ENCODE peak calls at places on chromosomes 6 and 20, in four cellular contexts. One of them, this sample, is unnamed.

GRCh38 chr6:104580452-104580851 is 279.3 kb downstream of the HACE1 start:
- DNase-seq in endodermal cell: no peak
- DNase-seq in SJSA1: no peak
- DNase-seq in colonic mucosa: no peak
- DNase-seq in this sample: no peak

GRCh38 chr6:90790696-90791095 is 203.8 kb upstream of the MAP3K7 start:
- DNase-seq in endodermal cell: no peak
- DNase-seq in colonic mucosa: no peak
- DNase-seq in SJSA1: no peak
- DNase-seq in this sample: no peak

GRCh38 chr6:51487937-51488336 is 599.5 kb downstream of the PKHD1 start:
- DNase-seq in SJSA1: no peak
- DNase-seq in endodermal cell: no peak
- DNase-seq in colonic mucosa: no peak
- DNase-seq in this sample: no peak

GRCh38 chr20:2637246-2637645 is 15.2 kb upstream of the NOP56 start:
- DNase-seq in SJSA1: no peak
- DNase-seq in colonic mucosa: no peak
- DNase-seq in endodermal cell: no peak
- DNase-seq in this sample: no peak

GRCh38 chr6:73579851-73580246 is 59.0 kb upstream of the EEF1A1 start:
- DNase-seq in colonic mucosa: no peak
- DNase-seq in endodermal cell: no peak
- DNase-seq in SJSA1: peak; percentile 80
- DNase-seq in this sample: no peak

GRCh38 chr6:46113370-46113769 is 16.4 kb upstream of the ENPP4 start:
- DNase-seq in colonic mucosa: peak; percentile 70
- DNase-seq in SJSA1: no peak
- DNase-seq in endodermal cell: peak; percentile 71
- DNase-seq in this sample: no peak

GRCh38 chr6:10687582-10687981 is 6.8 kb downstream of the C6orf52 start:
- DNase-seq in SJSA1: no peak
- DNase-seq in endodermal cell: peak; percentile 61
- DNase-seq in colonic mucosa: no peak
- DNase-seq in this sample: no peak

GRCh38 chr6:119347466-119348307 is 1.9 kb downstream of the MAN1A1 start:
- DNase-seq in SJSA1: no peak
- DNase-seq in colonic mucosa: peak; percentile 73
- DNase-seq in endodermal cell: no peak
- DNase-seq in this sample: peak; percentile 7

GRCh38 chr6:148851683-148852556 is 105.1 kb downstream of the UST start:
- DNase-seq in endodermal cell: peak; percentile 58
- DNase-seq in SJSA1: no peak
- DNase-seq in colonic mucosa: no peak
- DNase-seq in this sample: no peak

GRCh38 chr6:144582939-144583613 is 297.9 kb downstream of the UTRN start:
- DNase-seq in endodermal cell: peak; percentile 65
- DNase-seq in SJSA1: no peak
- DNase-seq in colonic mucosa: peak; percentile 35
- DNase-seq in this sample: peak; percentile 8

GRCh38 chr6:107736713-107737396 is 87.3 kb downstream of the SCML4 start:
- DNase-seq in colonic mucosa: no peak
- DNase-seq in endodermal cell: no peak
- DNase-seq in SJSA1: no peak
- DNase-seq in this sample: no peak

GRCh38 chr20:40868568-40869223 is 159.9 kb upstream of the TOP1 start:
- DNase-seq in endodermal cell: no peak
- DNase-seq in SJSA1: peak; percentile 49
- DNase-seq in colonic mucosa: no peak
- DNase-seq in this sample: no peak

GRCh38 chr20:37777556-37777955 is 83.7 kb downstream of the CTNNBL1 start:
- DNase-seq in colonic mucosa: no peak
- DNase-seq in endodermal cell: no peak
- DNase-seq in SJSA1: no peak
- DNase-seq in this sample: no peak

GRCh38 chr20:59231124-59231804 is 67.6 kb downstream of the ZNF831 start:
- DNase-seq in SJSA1: no peak
- DNase-seq in colonic mucosa: no peak
- DNase-seq in endodermal cell: no peak
- DNase-seq in this sample: no peak

GRCh38 chr6:47073125-47074110 is 31.3 kb upstream of the ADGRF1 start:
- DNase-seq in SJSA1: no peak
- DNase-seq in endodermal cell: no peak
- DNase-seq in colonic mucosa: no peak
- DNase-seq in this sample: no peak

GRCh38 chr6:195861-196360 is 96.4 kb upstream of the DUSP22 start:
- DNase-seq in endodermal cell: no peak
- DNase-seq in SJSA1: no peak
- DNase-seq in colonic mucosa: no peak
- DNase-seq in this sample: peak; percentile 34

GRCh38 chr6:144543006-144543871 is 258.1 kb downstream of the UTRN start:
- DNase-seq in endodermal cell: peak; percentile 45
- DNase-seq in SJSA1: peak; percentile 67
- DNase-seq in colonic mucosa: no peak
- DNase-seq in this sample: no peak

GRCh38 chr6:160737934-160738333 is 35.9 kb downstream of the PLG start:
- DNase-seq in endodermal cell: no peak
- DNase-seq in colonic mucosa: no peak
- DNase-seq in SJSA1: no peak
- DNase-seq in this sample: no peak

GRCh38 chr20:38840053-38840893 is 34.8 kb downstream of the PPP1R16B start:
- DNase-seq in endodermal cell: no peak
- DNase-seq in colonic mucosa: no peak
- DNase-seq in SJSA1: no peak
- DNase-seq in this sample: peak; percentile 56

GRCh38 chr6:135008072-135008940 is 46.3 kb downstream of the HBS1L start:
- DNase-seq in endodermal cell: no peak
- DNase-seq in colonic mucosa: no peak
- DNase-seq in SJSA1: no peak
- DNase-seq in this sample: no peak

GRCh38 chr6:87473419-87473903 is 687 bp downstream of the SLC35A1 start:
- DNase-seq in colonic mucosa: peak; percentile 68
- DNase-seq in endodermal cell: peak; percentile 50
- DNase-seq in SJSA1: no peak
- DNase-seq in this sample: peak; percentile 7

GRCh38 chr20:64219202-64219601 is 36.3 kb upstream of the PCMTD2 start:
- DNase-seq in endodermal cell: no peak
- DNase-seq in colonic mucosa: no peak
- DNase-seq in SJSA1: no peak
- DNase-seq in this sample: no peak

GRCh38 chr6:61711849-61712248 is 574.2 kb downstream of the KHDRBS2 start:
- DNase-seq in colonic mucosa: no peak
- DNase-seq in endodermal cell: peak; percentile 62
- DNase-seq in SJSA1: no peak
- DNase-seq in this sample: no peak

GRCh38 chr6:139133733-139134360 is 1.0 kb upstream of the HECA start:
- DNase-seq in colonic mucosa: no peak
- DNase-seq in endodermal cell: no peak
- DNase-seq in SJSA1: no peak
- DNase-seq in this sample: no peak

GRCh38 chr6:139134817-139135577 is at the start of gene HECA:
- DNase-seq in colonic mucosa: peak; percentile 99
- DNase-seq in endodermal cell: peak; percentile 98
- DNase-seq in SJSA1: peak; percentile 96
- DNase-seq in this sample: peak; percentile 99

GRCh38 chr6:139133272-139133671 is 1.6 kb upstream of the HECA start:
- DNase-seq in SJSA1: no peak
- DNase-seq in colonic mucosa: no peak
- DNase-seq in endodermal cell: no peak
- DNase-seq in this sample: no peak

GRCh38 chr6:139129284-139129683 is 5.6 kb upstream of the HECA start:
- DNase-seq in colonic mucosa: no peak
- DNase-seq in endodermal cell: peak; percentile 50
- DNase-seq in SJSA1: no peak
- DNase-seq in this sample: no peak

GRCh38 chr6:139131736-139132285 is 3.1 kb upstream of the HECA start:
- DNase-seq in SJSA1: no peak
- DNase-seq in colonic mucosa: no peak
- DNase-seq in endodermal cell: no peak
- DNase-seq in this sample: no peak
- H3K27ac ChIP-seq in SJSA1: no peak overlapping the region
- H3K27ac ChIP-seq in colonic mucosa: no peak overlapping the region
- H3K27ac ChIP-seq in endodermal cell: no peak overlapping the region
- H3K27ac ChIP-seq in this sample: peak overlapping the region; percentile 29

GRCh38 chr6:111992851-111993250 is 61.1 kb upstream of the CCN6 start:
- DNase-seq in colonic mucosa: no peak
- DNase-seq in endodermal cell: peak; percentile 23
- DNase-seq in SJSA1: no peak
- DNase-seq in this sample: peak; percentile 17
- H3K4me1 ChIP-seq in colonic mucosa: no peaks in the 10 kb centered on the region
- H3K4me1 ChIP-seq in endodermal cell: no peaks in the 10 kb centered on the region
- H3K4me1 ChIP-seq in SJSA1: peaks cover 27% of the 10 kb centered on the region
- H3K4me1 ChIP-seq in this sample: peaks cover 60% of the 10 kb centered on the region

DNA sequence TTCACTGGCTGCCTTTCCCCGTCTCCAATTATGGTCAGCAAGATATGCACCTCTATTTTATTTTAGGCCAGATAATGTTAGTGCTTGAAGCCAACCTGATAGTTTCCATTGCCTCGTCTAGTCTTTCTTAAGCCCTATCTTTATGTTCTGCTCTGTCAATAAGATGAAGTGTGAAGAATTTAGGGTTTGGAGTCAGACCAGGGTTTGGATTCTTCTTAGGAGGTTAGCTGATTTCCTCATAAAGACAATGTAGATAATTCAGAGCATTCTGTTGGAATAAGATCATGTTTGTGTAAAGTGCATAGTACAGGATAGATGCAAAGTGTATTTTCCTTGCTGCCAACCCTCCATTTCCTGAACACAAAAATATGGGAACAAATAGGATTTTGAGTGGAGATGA is 43.8 kb downstream of the PKIB start:
- DNase-seq in colonic mucosa: no peak
- DNase-seq in endodermal cell: no peak
- DNase-seq in SJSA1: no peak
- DNase-seq in this sample: no peak
- H3K27ac ChIP-seq in colonic mucosa: no peak overlapping the region
- H3K27ac ChIP-seq in endodermal cell: no peak overlapping the region
- H3K27ac ChIP-seq in SJSA1: no peak overlapping the region
- H3K27ac ChIP-seq in this sample: no peak overlapping the region

DNA sequence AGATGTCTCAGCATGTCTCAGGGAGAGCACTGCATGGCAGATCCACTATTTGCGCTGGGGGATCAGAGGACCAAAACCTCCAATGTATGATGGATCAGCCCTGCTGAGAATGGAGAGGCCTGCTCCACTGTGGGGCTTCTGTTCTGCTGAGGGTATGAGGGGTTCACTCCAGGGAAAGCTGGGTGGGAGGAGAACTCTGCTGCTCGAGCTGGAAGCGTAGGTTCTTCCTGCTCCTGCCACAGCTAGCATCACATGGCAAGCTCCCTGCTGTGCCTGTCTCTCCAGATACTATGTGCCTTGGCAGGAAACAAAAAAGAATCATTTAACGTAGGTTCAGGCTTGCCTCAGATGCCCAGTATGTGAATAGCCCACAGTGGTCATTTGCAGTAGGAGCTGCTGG is 105.8 kb downstream of the EPM2A start:
- DNase-seq in endodermal cell: no peak
- DNase-seq in SJSA1: no peak
- DNase-seq in colonic mucosa: no peak
- DNase-seq in this sample: no peak
- H3K4me1 ChIP-seq in endodermal cell: no peaks in the 10 kb centered on the region
- H3K4me1 ChIP-seq in SJSA1: no peaks in the 10 kb centered on the region
- H3K4me1 ChIP-seq in colonic mucosa: no peaks in the 10 kb centered on the region
- H3K4me1 ChIP-seq in this sample: no peaks in the 10 kb centered on the region

DNA sequence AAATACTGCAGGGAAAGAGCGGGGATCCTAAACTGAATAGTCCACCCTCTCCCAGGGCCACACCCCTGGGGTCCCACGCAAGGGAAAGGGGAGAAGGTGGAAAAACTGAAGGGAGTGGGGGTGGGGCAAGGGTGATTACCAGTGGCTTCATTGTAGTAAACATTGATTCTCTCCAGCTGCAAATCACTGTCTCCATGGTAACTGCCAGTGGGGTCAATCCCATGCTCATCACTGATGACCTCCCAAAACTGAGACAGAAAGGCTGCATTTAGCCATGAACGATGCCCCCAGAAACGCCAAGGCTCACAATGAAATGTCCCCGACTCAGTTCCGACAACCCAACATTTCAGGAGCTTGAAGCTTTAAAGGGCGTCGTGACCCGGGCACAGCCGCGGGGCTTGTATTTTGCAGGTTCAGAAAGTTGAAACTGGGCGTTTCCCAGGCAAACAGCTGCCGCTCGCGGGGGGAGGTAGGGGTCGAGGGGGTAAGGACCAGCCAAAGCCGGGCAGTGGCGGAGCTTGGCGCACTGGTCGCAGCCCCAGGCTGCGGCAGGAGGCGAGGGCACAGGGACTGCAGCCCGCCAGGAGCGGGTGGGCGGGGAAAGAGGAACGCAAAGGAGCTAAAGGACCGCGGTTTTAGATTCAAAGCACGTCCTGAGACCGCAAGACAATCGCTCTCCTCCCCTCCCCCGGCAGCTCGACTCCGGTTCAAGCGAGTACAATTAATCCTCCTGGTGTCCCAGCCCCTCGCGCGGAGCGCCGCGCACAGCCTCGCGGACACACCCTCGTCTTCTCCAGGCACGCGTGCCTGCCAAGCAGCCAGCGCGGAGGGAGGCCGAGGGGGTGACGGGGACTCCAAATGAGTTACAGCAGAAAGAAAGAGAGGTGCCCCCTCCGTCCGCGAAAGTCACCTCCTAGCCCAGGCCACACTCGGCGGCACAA is 761 bp downstream of the TUBB2B start:
- DNase-seq in SJSA1: peak; percentile 57
- DNase-seq in colonic mucosa: peak; percentile 27
- DNase-seq in endodermal cell: peak; percentile 77
- DNase-seq in this sample: no peak
- H3K27ac ChIP-seq in SJSA1: no peak overlapping the region
- H3K27ac ChIP-seq in colonic mucosa: no peak overlapping the region
- H3K27ac ChIP-seq in endodermal cell: peak overlapping the region; percentile 90
- H3K27ac ChIP-seq in this sample: no peak overlapping the region

DNA sequence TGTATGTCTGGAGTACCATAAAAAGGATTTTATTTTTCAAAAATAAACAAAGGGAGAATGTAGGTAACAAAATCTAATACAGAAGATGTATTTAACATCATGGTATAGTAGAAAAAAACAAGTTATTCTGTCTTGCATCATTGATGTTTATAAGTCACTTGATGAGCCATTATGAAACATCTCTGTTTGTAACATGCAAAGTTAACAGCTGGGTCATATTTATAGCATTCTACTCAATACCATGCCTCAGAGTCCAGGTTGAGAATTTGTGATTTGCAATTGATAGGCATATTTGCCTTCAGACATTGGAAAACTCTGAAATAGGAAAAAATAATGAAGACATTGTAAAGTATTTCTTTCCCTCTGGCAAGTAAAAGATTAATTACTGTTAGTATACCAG is 52.3 kb upstream of the IL20RA start:
- DNase-seq in SJSA1: no peak
- DNase-seq in colonic mucosa: no peak
- DNase-seq in endodermal cell: no peak
- DNase-seq in this sample: no peak
- H3K4me1 ChIP-seq in SJSA1: no peaks in the 10 kb centered on the region
- H3K4me1 ChIP-seq in colonic mucosa: no peaks in the 10 kb centered on the region
- H3K4me1 ChIP-seq in endodermal cell: peaks cover 4% of the 10 kb centered on the region
- H3K4me1 ChIP-seq in this sample: peaks cover 4% of the 10 kb centered on the region

DNA sequence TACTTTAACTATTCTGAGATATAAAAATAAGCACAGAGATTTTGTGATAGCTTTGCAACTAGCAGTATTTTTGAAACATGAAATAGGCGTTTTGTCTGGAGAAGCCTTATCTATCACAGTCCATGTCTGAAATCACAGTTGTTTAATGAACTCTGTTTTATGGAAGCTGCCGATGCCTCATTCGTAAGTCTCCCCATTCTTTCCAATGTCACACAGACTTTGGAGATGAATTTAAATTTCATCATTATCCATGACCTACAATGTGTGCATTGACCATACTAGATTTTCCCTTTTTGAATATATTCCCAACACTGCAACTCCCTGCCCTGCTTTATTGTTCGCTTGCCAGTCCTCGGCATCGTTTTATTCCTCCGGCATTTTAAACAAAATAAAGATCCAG is 277.5 kb upstream of the QKI start:
- DNase-seq in colonic mucosa: no peak
- DNase-seq in SJSA1: no peak
- DNase-seq in endodermal cell: no peak
- DNase-seq in this sample: no peak
- H3K27ac ChIP-seq in colonic mucosa: no peak overlapping the region
- H3K27ac ChIP-seq in SJSA1: no peak overlapping the region
- H3K27ac ChIP-seq in endodermal cell: no peak overlapping the region
- H3K27ac ChIP-seq in this sample: no peak overlapping the region